ENCODE peak calls at places on chromosomes 7 and 10, in seven cellular contexts. S, O, Z, V, T, F and M are unnamed samples.
A peak's percentile ranks its signal among the peaks of the same experiment; 100 is the strongest.

GRCh38 chr7:98868450-98868849 is 1.4 kb downstream of the TMEM130 start:
- DNase-seq in S (no peak), O (no peak), Z (no peak), V (no peak), T (no peak), F (no peak), M (no peak)

GRCh38 chr10:133438711-133439273 is 14.4 kb upstream of the SPRN start:
- DNase-seq in S (no peak), O (no peak), Z (no peak), V (peak; percentile 8), T (no peak), F (no peak), M (no peak)

GRCh38 chr7:34207810-34208209 is 302.5 kb downstream of the BMPER start:
- DNase-seq in S (no peak), O (no peak), Z (no peak), V (no peak), T (no peak), F (no peak), M (no peak)

GRCh38 chr10:29039659-29040309 is 249.1 kb upstream of the LYZL1 start:
- DNase-seq in S (peak; percentile 87), O (no peak), Z (no peak), V (peak; percentile 61), T (peak; percentile 16), F (no peak), M (peak; percentile 79)

GRCh38 chr7:69796421-69796820 is 198.1 kb downstream of the AUTS2 start:
- DNase-seq in S (no peak), O (no peak), Z (no peak), V (no peak), T (no peak), F (no peak), M (no peak)

GRCh38 chr10:74825033-74825370 is 1.4 kb upstream of the KAT6B start:
- DNase-seq in S (no peak), O (peak; percentile 41), Z (peak; percentile 44), V (no peak), T (no peak), F (peak; percentile 70), M (peak; percentile 26)

GRCh38 chr10:96701265-96701664 is 19.0 kb downstream of the PIK3AP1 start:
- DNase-seq in S (no peak), O (no peak), Z (no peak), V (no peak), T (no peak), F (no peak), M (no peak)

GRCh38 chr10:21517983-21518628 is 7.4 kb downstream of the SKIDA1 start:
- DNase-seq in S (peak; percentile 68), O (no peak), Z (no peak), V (peak; percentile 45), T (no peak), F (no peak), M (peak; percentile 82)

DNA sequence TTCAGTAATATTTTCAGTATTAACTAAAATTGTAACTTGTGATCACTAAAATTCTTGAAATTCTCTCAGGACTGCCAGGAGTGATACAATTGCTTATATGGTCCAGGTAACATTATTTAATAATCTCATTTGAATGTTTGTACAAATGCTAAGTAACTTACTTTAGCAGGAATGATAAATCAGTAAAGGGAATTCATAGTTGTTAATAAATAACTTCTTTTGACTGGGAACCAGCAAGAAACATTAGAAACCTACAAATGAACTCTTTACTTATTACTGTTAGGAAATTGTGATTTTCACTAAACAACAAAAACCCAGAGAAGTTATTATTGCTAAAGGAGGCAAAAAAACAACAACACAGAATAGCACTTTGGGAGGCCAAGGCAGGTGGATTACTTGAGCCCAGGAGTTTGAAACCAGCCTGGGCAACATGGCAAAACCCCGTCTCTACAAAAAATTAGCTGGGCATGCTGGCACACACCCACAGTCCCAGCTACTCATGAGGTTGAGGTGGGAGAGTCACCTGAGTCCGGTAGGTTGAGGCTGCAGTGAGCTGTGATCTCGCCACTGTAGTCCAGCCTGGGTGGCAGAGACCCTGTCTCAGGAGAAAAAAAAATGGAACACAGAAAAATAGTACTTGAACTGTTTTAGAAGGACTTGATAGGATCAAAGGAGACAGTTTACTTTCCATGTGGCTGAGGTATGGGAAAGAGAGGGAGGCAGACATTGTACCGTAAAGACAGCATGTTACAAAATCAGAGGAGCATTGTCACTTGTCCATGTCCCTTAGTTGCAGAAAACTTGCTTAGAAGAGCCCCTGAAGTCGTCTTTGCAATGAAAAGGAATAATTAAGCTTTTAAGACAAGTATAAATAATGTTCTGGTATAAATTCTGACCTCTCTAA is 53.1 kb downstream of the SHOC2 start:
- DNase-seq in S (no peak), O (no peak), Z (no peak), V (no peak), T (no peak), F (no peak), M (no peak)
- H4K8ac ChIP-seq in S (no peak overlapping the region), O (no peak overlapping the region), Z (no peak overlapping the region), V (no peak overlapping the region), T (no peak overlapping the region), F (no peak overlapping the region), M (no peak overlapping the region)

GRCh38 chr7:147477526-147477925 is 1113.0 kb upstream of the C7orf33 start:
- DNase-seq in S (no peak), O (no peak), Z (no peak), V (no peak), T (no peak), F (no peak), M (no peak)
- H4K8ac ChIP-seq in S (no peak overlapping the region), O (no peak overlapping the region), Z (no peak overlapping the region), V (no peak overlapping the region), T (no peak overlapping the region), F (no peak overlapping the region), M (no peak overlapping the region)

GRCh38 chr7:23108995-23109394 is 3.4 kb downstream of the KLHL7 start:
- DNase-seq in S (no peak), O (no peak), Z (no peak), V (no peak), T (no peak), F (no peak), M (no peak)
- H4K8ac ChIP-seq in S (no peak overlapping the region), O (no peak overlapping the region), Z (no peak overlapping the region), V (no peak overlapping the region), T (no peak overlapping the region), F (no peak overlapping the region), M (no peak overlapping the region)

DNA sequence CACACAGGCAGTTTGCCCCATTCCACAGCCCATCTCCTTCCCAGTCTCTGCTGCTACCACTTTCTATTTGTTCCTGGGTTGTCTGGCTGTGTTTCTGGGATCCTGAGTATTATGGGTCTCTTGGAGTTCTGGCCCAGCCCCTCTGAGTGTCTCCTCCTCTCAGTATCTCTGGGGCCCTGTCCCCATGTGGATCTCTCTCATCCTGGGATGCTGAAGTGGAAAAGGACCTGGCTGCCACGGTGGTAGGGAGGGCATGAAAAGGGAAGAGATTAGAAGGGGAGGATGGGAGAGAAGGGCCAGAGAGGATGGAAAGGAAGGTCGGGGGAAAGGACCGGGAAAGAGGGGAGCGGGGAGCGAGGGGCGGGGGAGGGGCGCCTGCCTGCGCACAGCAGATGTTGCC is 54.5 kb upstream of the LBX1 start:
- DNase-seq in S (no peak), O (no peak), Z (no peak), V (no peak), T (no peak), F (no peak), M (no peak)
- H4K8ac ChIP-seq in S (no peak overlapping the region), O (no peak overlapping the region), Z (no peak overlapping the region), V (no peak overlapping the region), T (no peak overlapping the region), F (no peak overlapping the region), M (no peak overlapping the region)